ENCODE peak calls at places on chromosomes 4 and X, in four cellular contexts. D, U, T and V are unnamed samples.

GRCh38 chr4:78542373-78542772 is 9.2 kb upstream of the ANXA3 start:
- DNase-seq in U (no peak), D (no peak), T (no peak), V (no peak)

GRCh38 chr4:69858683-69859082 is 1.3 kb downstream of the SULT1E1 start:
- DNase-seq in D (no peak), U (no peak), T (no peak), V (no peak)

GRCh38 chr4:8644461-8644891 is 51.9 kb downstream of the CPZ start:
- DNase-seq in U (peak), T (no peak), D (no peak), V (no peak)

GRCh38 chr4:186105721-186106335 is 1.3 kb downstream of the FAM149A start:
- DNase-seq in U (no peak), T (no peak), D (no peak), V (no peak)

GRCh38 chrX:107272431-107272921 is 66.1 kb downstream of the DNAAF6 start:
- DNase-seq in U (no peak), D (no peak), T (no peak), V (no peak)

GRCh38 chrX:102712967-102713677 is 874 bp downstream of the GPRASP2 start:
- DNase-seq in D (no peak), U (peak), T (no peak), V (no peak)

GRCh38 chr4:183875251-183875825 is 29.8 kb upstream of the STOX2 start:
- DNase-seq in U (no peak), T (no peak), D (no peak), V (no peak)

GRCh38 chr4:8777320-8778196 is 94.1 kb downstream of the HMX1 start:
- DNase-seq in T (no peak), D (no peak), U (no peak), V (no peak)

GRCh38 chrX:38803286-38803608 is 2.0 kb downstream of the MID1IP1 start:
- DNase-seq in U (no peak), T (no peak), D (no peak), V (no peak)

GRCh38 chrX:49986058-49986457 is 63.7 kb downstream of the CLCN5 start:
- DNase-seq in T (no peak), D (no peak), U (no peak), V (no peak)

GRCh38 chr4:126046081-126046614 is 731.4 kb downstream of the FAT4 start:
- DNase-seq in T (no peak), D (no peak), U (no peak), V (no peak)

GRCh38 chr4:1573830-1574459 is 110.2 kb downstream of the FAM53A start:
- DNase-seq in D (no peak), U (no peak), T (no peak), V (no peak)

GRCh38 chrX:106901341-106901740 is 1.8 kb downstream of the RIPPLY1 start:
- DNase-seq in T (no peak), U (no peak), D (no peak), V (no peak)

GRCh38 chrX:45191820-45192409 is 8.8 kb downstream of the DIPK2B start:
- DNase-seq in T (no peak), D (no peak), U (no peak), V (no peak)

GRCh38 chr4:37244583-37245390 is at the start of gene NWD2:
- DNase-seq in U (no peak), T (no peak), D (no peak), V (no peak)

DNA sequence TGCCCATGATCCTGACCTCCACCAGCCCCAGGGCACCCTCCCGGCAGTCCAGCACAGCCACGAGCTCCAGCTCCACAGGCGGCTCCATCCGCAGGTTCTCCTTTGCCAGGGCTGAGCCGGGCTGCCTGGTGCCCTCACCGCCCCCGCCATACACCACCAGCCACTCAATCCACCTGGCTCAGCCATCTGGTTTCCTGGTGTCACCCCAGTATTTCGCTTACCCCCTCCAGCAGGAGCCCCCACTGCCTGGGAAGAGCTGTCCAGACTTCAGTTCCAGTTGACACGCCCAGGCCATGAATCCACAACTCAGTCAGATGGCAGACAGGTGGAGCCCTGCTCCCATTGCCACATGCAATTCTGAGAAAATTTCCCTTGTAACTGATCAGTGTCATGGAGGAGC is 3.9 kb downstream of the SHISA3 start:
- DNase-seq in D (no peak), U (no peak), T (no peak), V (no peak)
- TF ChIP-seq CTCF in D (no peak), U (no peak), T (no peak), V (no peak)

DNA sequence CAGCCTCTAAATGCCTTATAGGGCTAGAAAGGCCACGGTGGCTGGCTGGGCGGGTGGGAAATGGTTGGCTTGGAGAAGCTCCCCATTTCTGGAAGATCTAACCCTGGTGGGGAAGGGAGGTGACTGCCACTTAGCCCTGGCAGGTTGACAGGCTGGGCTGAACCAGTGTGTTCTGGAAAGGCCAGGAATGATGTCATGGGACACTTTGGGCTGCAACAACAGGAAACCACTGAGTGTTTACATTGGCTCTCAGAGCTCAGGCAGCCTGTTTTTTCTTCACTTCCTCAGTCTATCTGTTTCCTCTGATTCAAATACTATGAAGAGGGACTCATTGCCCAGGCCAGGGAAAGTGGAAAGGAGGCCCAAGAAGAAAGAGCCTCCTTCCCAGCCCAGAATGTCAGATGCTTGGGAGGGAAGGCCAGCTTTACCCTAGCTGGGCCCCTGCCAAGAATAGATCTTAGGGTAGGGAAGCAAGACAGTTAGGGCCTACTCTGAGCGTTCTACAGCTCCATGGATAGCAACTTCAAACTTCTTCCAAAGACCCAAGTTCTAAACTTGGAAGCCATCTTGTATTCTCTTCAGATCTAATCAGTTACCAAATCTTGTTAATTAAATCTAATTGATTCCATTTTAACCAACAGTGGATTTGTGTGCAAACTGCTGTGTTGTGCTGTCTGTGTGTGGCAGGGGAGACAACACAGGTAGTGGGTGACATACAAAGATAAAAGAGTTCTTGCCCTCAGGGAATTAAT is 65.7 kb upstream of the MSN start:
- DNase-seq in T (no peak), D (no peak), U (peak), V (peak)
- TF ChIP-seq CTCF in T (no peak), D (no peak), U (no peak), V (no peak)

GRCh38 chrX:144334577-144334976 is 450.7 kb downstream of the UBE2NL start:
- DNase-seq in T (no peak), U (no peak), D (no peak), V (no peak)
- TF ChIP-seq CTCF in T (no peak), U (no peak), D (no peak), V (no peak)

DNA sequence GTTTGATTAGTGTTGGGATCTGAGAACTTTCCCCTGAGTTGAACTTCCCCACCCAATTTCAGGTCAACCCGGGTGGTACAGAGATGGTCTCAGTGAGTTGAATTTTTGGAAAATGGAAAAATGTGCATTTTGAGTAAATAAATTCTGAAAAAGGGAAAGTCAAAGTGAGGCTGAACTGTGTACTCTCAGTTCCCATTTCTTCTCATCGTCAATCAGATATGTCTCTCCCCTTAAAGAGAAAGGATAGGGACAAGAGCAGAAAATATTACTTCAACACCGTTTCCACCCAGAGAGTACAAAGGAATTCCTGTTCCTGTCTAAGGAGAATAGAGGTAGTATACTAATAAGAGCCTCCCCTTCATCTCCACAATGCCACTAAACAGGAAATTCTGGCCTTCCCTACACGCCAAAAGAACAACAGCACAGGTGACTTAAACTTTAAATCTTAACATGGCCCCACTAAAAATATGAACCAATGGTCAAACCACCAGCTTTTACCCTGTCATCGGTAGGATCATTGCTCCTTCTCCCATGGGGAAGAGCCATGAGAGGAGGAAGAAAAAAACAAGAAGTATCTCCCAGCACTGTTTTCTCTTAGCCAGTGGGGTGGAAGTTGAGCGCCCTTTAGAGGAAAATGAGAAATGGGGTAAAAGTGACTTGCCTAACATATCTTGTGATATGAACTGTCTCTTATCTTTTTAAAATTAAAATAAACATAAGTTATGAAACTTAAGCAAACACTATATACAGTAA is 30.3 kb downstream of the BMP3 start:
- DNase-seq in D (no peak), U (no peak), T (no peak), V (no peak)
- TF ChIP-seq CTCF in D (no peak), U (no peak), T (no peak), V (no peak)

DNA sequence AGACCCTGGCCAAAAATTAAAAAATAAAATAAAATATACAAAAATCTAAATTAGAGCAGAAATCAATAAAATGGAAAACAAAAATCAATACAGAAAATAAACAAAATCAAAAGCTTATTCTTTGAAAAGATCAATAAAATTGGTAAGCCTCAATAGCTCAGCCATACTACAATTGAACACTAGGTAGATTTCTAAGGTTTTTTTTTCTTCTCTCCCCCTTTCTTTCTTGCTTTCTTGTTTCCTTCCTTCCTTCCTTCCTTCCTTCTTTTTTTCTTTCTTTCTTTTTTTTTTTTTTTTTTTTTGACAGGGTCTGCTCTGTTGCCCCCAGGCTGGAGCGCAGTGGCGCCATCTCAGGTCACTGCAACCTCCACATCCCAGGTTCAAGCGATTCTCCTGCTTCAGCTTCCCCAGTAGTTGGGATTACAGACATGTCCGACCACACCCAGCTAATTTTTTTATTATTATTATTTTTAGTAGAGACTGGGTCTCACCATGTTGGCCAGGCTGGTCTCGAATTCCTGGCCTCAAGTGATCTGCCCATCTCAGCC is 23.4 kb upstream of the PPP3CA start:
- DNase-seq in U (no peak), D (no peak), T (no peak), V (no peak)
- TF ChIP-seq CTCF in U (no peak), D (no peak), T (no peak), V (no peak)